ENCODE peak calls at places on chromosomes 2 and 18, in seven cellular contexts. K is aorta, J is psoas muscle, B is GM23338, G is sigmoid colon, S is Panc1, H is HepG2. P is an unnamed sample.

GRCh38 chr2:67802296-67802695 is 260.5 kb downstream of the C1D start:
- DNase-seq in K (no peak), J (no peak), B (no peak), G (no peak), S (no peak), H (no peak), P (no peak)

GRCh38 chr2:26976242-26976641 is 5.8 kb downstream of the MAPRE3 start:
- DNase-seq in K (no peak), J (no peak), B (no peak), G (no peak), S (no peak), H (no peak), P (no peak)

GRCh38 chr2:158187908-158188307 is 86.2 kb downstream of the UPP2 start:
- DNase-seq in K (no peak), J (no peak), B (peak), G (no peak), S (no peak), H (no peak), P (no peak)

GRCh38 chr18:44841221-44841620 is 160.5 kb downstream of the SETBP1 start:
- DNase-seq in K (no peak), J (no peak), B (no peak), G (no peak), S (no peak), H (no peak), P (no peak)

GRCh38 chr2:179235463-179236108 is 29.0 kb downstream of the SESTD1 start:
- DNase-seq in K (no peak), J (no peak), B (no peak), G (no peak), S (no peak), H (peak), P (no peak)

GRCh38 chr2:70960833-70961647 is 17.4 kb upstream of the ANKRD53 start:
- DNase-seq in K (peak), J (no peak), B (peak), G (no peak), S (no peak), H (no peak), P (no peak)

GRCh38 chr2:29033172-29033571 is 41.2 kb downstream of the PCARE start:
- DNase-seq in K (no peak), J (peak), B (peak), G (no peak), S (no peak), H (no peak), P (no peak)

GRCh38 chr2:71269511-71270090 is 42.7 kb upstream of the PAIP2B start:
- DNase-seq in K (no peak), J (no peak), B (no peak), G (no peak), S (no peak), H (no peak), P (no peak)

GRCh38 chr18:5894613-5895299 is 566 bp downstream of the TMEM200C start:
- DNase-seq in K (peak), J (peak), B (peak), G (peak), S (no peak), H (no peak), P (no peak)

GRCh38 chr2:54741250-54741649 is 17.8 kb downstream of the EML6 start:
- DNase-seq in K (no peak), J (no peak), B (no peak), G (no peak), S (no peak), H (no peak), P (no peak)

GRCh38 chr2:41722668-41723369 is 325.0 kb upstream of the PKDCC start:
- DNase-seq in K (no peak), J (no peak), B (no peak), G (no peak), S (no peak), H (no peak), P (no peak)

GRCh38 chr2:168244318-168244717 is 3.1 kb downstream of the STK39 start:
- DNase-seq in K (no peak), J (no peak), B (no peak), G (no peak), S (no peak), H (peak), P (no peak)

GRCh38 chr2:36352711-36353110 is 2.9 kb upstream of the CRIM1 start:
- DNase-seq in K (no peak), J (no peak), B (no peak), G (no peak), S (no peak), H (peak), P (no peak)

GRCh38 chr2:240430595-240430994 is 4.9 kb upstream of the GPC1 start:
- DNase-seq in K (no peak), J (no peak), B (no peak), G (peak), S (no peak), H (no peak), P (no peak)

GRCh38 chr18:26482567-26482966 is 65.8 kb downstream of the KCTD1 start:
- DNase-seq in K (no peak), J (no peak), B (peak), G (no peak), S (no peak), H (no peak), P (no peak)

GRCh38 chr18:46718501-46719341 is 38.1 kb downstream of the ST8SIA5 start:
- DNase-seq in K (no peak), J (no peak), B (no peak), G (no peak), S (peak), H (no peak), P (no peak)

GRCh38 chr2:172283476-172283875 is 143.9 kb upstream of the ITGA6 start:
- DNase-seq in K (no peak), J (no peak), B (no peak), G (no peak), S (no peak), H (no peak), P (no peak)

GRCh38 chr18:13178976-13179375 is 39.6 kb upstream of the LDLRAD4 start:
- DNase-seq in K (no peak), J (no peak), B (no peak), G (no peak), S (no peak), H (no peak), P (no peak)

GRCh38 chr2:58727977-58728656 is 487.0 kb upstream of the FANCL start:
- DNase-seq in K (no peak), J (no peak), B (no peak), G (no peak), S (no peak), H (no peak), P (no peak)

GRCh38 chr2:37635359-37636208 is 35.9 kb downstream of the CDC42EP3 start:
- DNase-seq in K (no peak), J (no peak), B (no peak), G (no peak), S (no peak), H (no peak), P (no peak)

GRCh38 chr2:120779781-120780283 is 44.2 kb downstream of the GLI2 start:
- DNase-seq in K (no peak), J (no peak), B (peak), G (no peak), S (no peak), H (no peak), P (peak)

GRCh38 chr2:156319811-156320490 is 12.6 kb downstream of the NR4A2 start:
- DNase-seq in K (peak), J (peak), B (peak), G (peak), S (no peak), H (no peak), P (no peak)

GRCh38 chr2:63023444-63023843 is 27.2 kb upstream of the OTX1 start:
- DNase-seq in K (no peak), J (no peak), B (peak), G (no peak), S (peak), H (peak), P (no peak)

GRCh38 chr2:222088561-222088960 is 210.2 kb downstream of the PAX3 start:
- DNase-seq in K (no peak), J (no peak), B (no peak), G (no peak), S (no peak), H (no peak), P (no peak)

GRCh38 chr2:180979086-180979934 is 1.1 kb upstream of the UBE2E3 start:
- DNase-seq in K (no peak), J (no peak), B (peak), G (no peak), S (no peak), H (peak), P (peak)

GRCh38 chr2:110770696-110771425 is 38.5 kb downstream of the ACOXL start:
- DNase-seq in K (no peak), J (peak), B (no peak), G (no peak), S (no peak), H (no peak), P (no peak)

GRCh38 chr2:205685314-205686230 is 3.3 kb downstream of the NRP2 start:
- DNase-seq in K (peak), J (no peak), B (peak), G (peak), S (no peak), H (no peak), P (no peak)

GRCh38 chr2:65116645-65117044 is 13.3 kb downstream of the RAB1A start:
- DNase-seq in K (no peak), J (no peak), B (no peak), G (no peak), S (no peak), H (no peak), P (no peak)

GRCh38 chr2:69149631-69150215 is 136.7 kb downstream of the ANTXR1 start:
- DNase-seq in K (peak), J (peak), B (peak), G (peak), S (no peak), H (no peak), P (no peak)

GRCh38 chr2:159875083-159875482 is 77.1 kb upstream of the CD302 start:
- DNase-seq in K (no peak), J (peak), B (peak), G (no peak), S (no peak), H (no peak), P (no peak)

GRCh38 chr18:54946149-54946581 is 13.1 kb downstream of the CCDC68 start:
- DNase-seq in K (no peak), J (no peak), B (no peak), G (no peak), S (no peak), H (peak), P (no peak)

GRCh38 chr2:105320651-105321215 is 8.8 kb downstream of the TGFBRAP1 start:
- DNase-seq in K (no peak), J (no peak), B (no peak), G (no peak), S (no peak), H (no peak), P (no peak)

GRCh38 chr18:13672657-13673056 is 53.7 kb downstream of the FAM210A start:
- DNase-seq in K (no peak), J (no peak), B (no peak), G (no peak), S (no peak), H (no peak), P (no peak)

GRCh38 chr2:239910851-239911629 is 114.1 kb downstream of the NDUFA10 start:
- DNase-seq in K (peak), J (no peak), B (no peak), G (no peak), S (no peak), H (no peak), P (no peak)

GRCh38 chr18:12326711-12327460 is 18.8 kb downstream of the TUBB6 start:
- DNase-seq in K (peak), J (no peak), B (no peak), G (peak), S (no peak), H (no peak), P (no peak)

GRCh38 chr2:133600231-133600630 is 32.0 kb upstream of the NCKAP5 start:
- DNase-seq in K (no peak), J (no peak), B (no peak), G (no peak), S (no peak), H (no peak), P (no peak)

GRCh38 chr2:192029089-192029488 is 165.6 kb downstream of the TMEFF2 start:
- DNase-seq in K (no peak), J (no peak), B (peak), G (no peak), S (no peak), H (no peak), P (no peak)

GRCh38 chr2:12928197-12928596 is 211.5 kb downstream of the TRIB2 start:
- DNase-seq in K (no peak), J (no peak), B (no peak), G (no peak), S (no peak), H (no peak), P (peak)

GRCh38 chr2:12921321-12921720 is 204.6 kb downstream of the TRIB2 start:
- DNase-seq in K (no peak), J (no peak), B (no peak), G (no peak), S (no peak), H (no peak), P (no peak)

GRCh38 chr2:12928706-12929291 is 212.1 kb downstream of the TRIB2 start:
- DNase-seq in K (no peak), J (no peak), B (peak), G (no peak), S (no peak), H (no peak), P (no peak)

GRCh38 chr2:12918841-12919445 is 202.2 kb downstream of the TRIB2 start:
- DNase-seq in K (peak), J (peak), B (no peak), G (peak), S (no peak), H (no peak), P (peak)

DNA sequence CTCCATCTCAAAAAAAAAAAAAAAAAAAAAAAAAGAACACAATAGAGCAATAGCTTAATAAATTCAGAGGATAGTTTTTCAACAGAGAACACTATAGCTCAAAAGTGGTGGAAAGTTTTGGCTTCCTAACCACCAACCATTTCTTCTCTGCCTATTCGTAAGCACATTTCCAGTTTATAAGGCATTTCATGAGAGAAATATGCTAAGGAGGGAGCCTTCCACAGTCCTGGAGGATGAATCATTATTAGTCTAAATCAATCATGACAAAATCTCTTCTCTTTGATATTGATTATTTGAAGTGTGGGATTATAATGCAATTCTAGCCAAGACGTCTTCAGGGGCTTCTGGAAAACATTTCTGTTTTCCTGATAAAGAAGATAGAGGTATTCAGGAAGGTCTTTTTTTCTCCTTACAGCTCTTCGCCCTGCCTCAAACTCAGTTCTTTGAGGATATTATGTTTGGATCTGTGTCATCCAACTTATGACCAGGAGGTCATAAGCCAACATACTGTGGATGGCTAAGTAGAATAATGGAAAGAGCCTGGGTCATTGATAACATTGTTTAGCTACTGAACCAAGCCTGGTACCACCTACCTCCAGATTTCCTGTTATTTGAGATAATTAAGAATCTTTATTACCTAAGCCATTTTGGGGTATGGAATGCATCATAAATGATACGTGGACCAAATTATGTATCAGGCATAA is 207.3 kb downstream of the TRIB2 start:
- DNase-seq in K (no peak), J (no peak), B (no peak), G (no peak), S (no peak), H (no peak), P (no peak)
- H3K27ac ChIP-seq in K (no peak), J (no peak), B (no peak), G (no peak), S (no peak), H (no peak), P (no peak)

DNA sequence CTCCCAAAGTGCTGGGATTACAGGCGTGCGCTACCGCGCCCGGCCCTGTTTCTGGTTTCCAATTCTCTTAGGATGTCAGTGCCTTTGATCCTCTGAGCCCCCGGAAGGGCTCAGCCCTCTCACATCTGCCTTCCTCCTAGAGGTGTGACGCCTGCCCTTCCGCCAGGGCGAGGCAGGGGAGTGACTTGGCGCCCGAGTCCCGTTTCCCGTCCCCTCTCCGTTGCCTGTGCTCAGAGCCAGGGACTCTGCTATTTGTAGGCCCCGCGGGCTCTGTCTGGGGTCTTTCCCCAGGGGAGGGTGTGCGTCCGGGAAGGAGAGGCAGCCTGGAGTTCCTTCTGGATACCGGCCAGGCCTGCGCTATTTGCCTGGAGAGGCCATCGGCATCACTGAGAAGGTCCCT is 103.8 kb upstream of the TAF1B start:
- DNase-seq in K (peak), J (peak), B (no peak), G (peak), S (no peak), H (no peak), P (no peak)
- H3K4me3 ChIP-seq in K (no peak), J (peak), B (no peak), G (peak), S (no peak), H (no peak), P (peak)

DNA sequence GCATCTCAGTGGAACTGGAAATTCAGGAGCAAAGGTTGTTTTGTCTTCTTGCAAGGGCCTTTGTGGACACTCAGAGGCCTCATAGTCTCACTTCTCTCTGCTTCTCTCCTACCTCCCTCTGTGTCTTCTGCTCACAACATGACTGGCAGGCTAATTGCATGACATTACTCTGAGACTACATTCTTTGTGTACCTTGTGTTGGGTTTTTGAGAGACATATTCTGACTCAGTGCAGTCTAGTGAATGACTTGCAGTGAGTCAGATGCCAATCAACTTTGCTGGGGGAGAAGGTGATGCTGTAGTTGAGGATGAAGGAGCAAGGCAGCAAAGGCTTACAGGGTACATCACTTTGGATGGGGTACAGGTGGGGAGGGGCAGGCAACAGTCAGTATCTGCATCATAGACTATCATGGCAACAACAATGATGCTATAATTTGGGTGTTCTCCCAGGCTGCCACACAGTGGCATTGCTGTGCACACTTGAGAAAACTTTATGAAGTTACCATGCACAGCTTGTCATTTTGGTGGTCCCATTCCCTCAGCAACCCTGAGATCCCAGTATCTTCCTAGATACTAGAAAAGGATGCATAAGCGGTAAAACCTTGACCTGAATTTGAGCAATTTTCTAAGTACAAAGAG is 69.3 kb upstream of the SLC16A14 start:
- DNase-seq in K (no peak), J (no peak), B (no peak), G (no peak), S (peak), H (peak), P (no peak)
- H3K27ac ChIP-seq in K (no peak), J (no peak), B (no peak), G (no peak), S (no peak), H (no peak), P (no peak)

GRCh38 chr18:37483984-37484892 is 81.4 kb downstream of the CELF4 start:
- DNase-seq in K (no peak), J (no peak), B (peak), G (no peak), S (no peak), H (no peak), P (no peak)

GRCh38 chr18:37483221-37483971 is 82.2 kb downstream of the CELF4 start:
- DNase-seq in K (no peak), J (no peak), B (peak), G (no peak), S (no peak), H (no peak), P (no peak)

GRCh38 chr18:37481058-37481457 is 84.5 kb downstream of the CELF4 start:
- DNase-seq in K (no peak), J (no peak), B (peak), G (no peak), S (no peak), H (no peak), P (no peak)

GRCh38 chr18:37482433-37482832 is 83.2 kb downstream of the CELF4 start:
- DNase-seq in K (no peak), J (no peak), B (no peak), G (no peak), S (no peak), H (no peak), P (no peak)

GRCh38 chr18:37481491-37481890 is 84.1 kb downstream of the CELF4 start:
- DNase-seq in K (no peak), J (no peak), B (no peak), G (no peak), S (no peak), H (no peak), P (no peak)
- H3K4me3 ChIP-seq in K (no peak), J (no peak), B (no peak), G (no peak), S (no peak), H (no peak), P (no peak)

GRCh38 chr2:47172922-47173695 is 18.0 kb upstream of the STPG4 start:
- DNase-seq in K (no peak), J (no peak), B (no peak), G (no peak), S (no peak), H (no peak), P (no peak)

GRCh38 chr2:47177042-47177565 is 22.0 kb upstream of the STPG4 start:
- DNase-seq in K (no peak), J (no peak), B (no peak), G (no peak), S (no peak), H (no peak), P (no peak)

GRCh38 chr2:47174731-47175361 is 19.7 kb upstream of the STPG4 start:
- DNase-seq in K (no peak), J (no peak), B (peak), G (peak), S (no peak), H (peak), P (no peak)

GRCh38 chr2:47172156-47172921 is 17.2 kb upstream of the STPG4 start:
- DNase-seq in K (no peak), J (no peak), B (no peak), G (no peak), S (no peak), H (peak), P (no peak)

GRCh38 chr2:47173986-47174730 is 19.1 kb upstream of the STPG4 start:
- DNase-seq in K (no peak), J (no peak), B (no peak), G (no peak), S (no peak), H (no peak), P (no peak)
- H3K27ac ChIP-seq in K (peak), J (peak), B (no peak), G (peak), S (peak), H (peak), P (no peak)

GRCh38 chr18:79947054-79947755 is 4.2 kb downstream of the SLC66A2 start:
- DNase-seq in K (peak), J (peak), B (no peak), G (peak), S (no peak), H (no peak), P (no peak)
- H3K4me3 ChIP-seq in K (no peak), J (no peak), B (no peak), G (no peak), S (no peak), H (no peak), P (no peak)